ENCODE peak calls at places on chromosome 3, in five cellular contexts. Q, E, U, Y and A are unnamed samples.
A peak's percentile ranks its signal among the peaks of the same experiment; 100 is the strongest.

GRCh38 chr3:61608072-61608471 is 46.7 kb downstream of the PTPRG start:
- DNase-seq in Q (no peak), E (no peak), U (no peak), Y (no peak), A (no peak)

GRCh38 chr3:177598110-177598833 is 401.0 kb upstream of the TBL1XR1 start:
- DNase-seq in Q (no peak), E (no peak), U (no peak), Y (no peak), A (no peak)

GRCh38 chr3:58237940-58238681 is 519 bp downstream of the ABHD6 start:
- DNase-seq in Q (no peak), E (peak; percentile 16), U (no peak), Y (peak; percentile 30), A (no peak)

GRCh38 chr3:1196997-1197396 is 104.2 kb downstream of the CNTN6 start:
- DNase-seq in Q (no peak), E (no peak), U (no peak), Y (no peak), A (peak; percentile 1)

GRCh38 chr3:194995334-194995733 is 275.6 kb downstream of the XXYLT1 start:
- DNase-seq in Q (no peak), E (no peak), U (no peak), Y (no peak), A (no peak)

GRCh38 chr3:10758304-10759037 is 57.6 kb upstream of the SLC6A11 start:
- DNase-seq in Q (peak; percentile 19), E (peak; percentile 19), U (peak; percentile 65), Y (peak; percentile 80), A (peak; percentile 47)

GRCh38 chr3:46921041-46921440 is 43.5 kb downstream of the PTH1R start:
- DNase-seq in Q (no peak), E (no peak), U (no peak), Y (no peak), A (no peak)

GRCh38 chr3:146577662-146578061 is 27.5 kb downstream of the PLSCR5 start:
- DNase-seq in Q (peak; percentile 12), E (peak; percentile 10), U (no peak), Y (peak; percentile 49), A (peak; percentile 9)

GRCh38 chr3:196320110-196320509 is 2.1 kb upstream of the DYNLT2B start:
- DNase-seq in Q (no peak), E (no peak), U (no peak), Y (no peak), A (no peak)

GRCh38 chr3:87206070-87206469 is 21.0 kb upstream of the CHMP2B start:
- DNase-seq in Q (no peak), E (no peak), U (no peak), Y (peak; percentile 89), A (peak; percentile 67)

GRCh38 chr3:171315919-171316318 is 144.3 kb downstream of the TNIK start:
- DNase-seq in Q (no peak), E (no peak), U (no peak), Y (no peak), A (no peak)

GRCh38 chr3:161273589-161274218 is 52.6 kb downstream of the NMD3 start:
- DNase-seq in Q (peak; percentile 40), E (peak; percentile 31), U (no peak), Y (peak; percentile 26), A (peak; percentile 27)

GRCh38 chr3:51779137-51779536 is at the start of gene IQCF6:
- DNase-seq in Q (no peak), E (no peak), U (no peak), Y (no peak), A (no peak)

GRCh38 chr3:139935071-139935865 is at the start of gene CLSTN2:
- DNase-seq in Q (no peak), E (no peak), U (peak; percentile 45), Y (peak; percentile 20), A (peak; percentile 84)

GRCh38 chr3:12483872-12484197 is 445 bp upstream of the TSEN2 start:
- DNase-seq in Q (no peak), E (no peak), U (no peak), Y (no peak), A (no peak)

GRCh38 chr3:33152363-33153360 is 38.8 kb downstream of the CRTAP start:
- DNase-seq in Q (no peak), E (no peak), U (no peak), Y (peak; percentile 88), A (no peak)

GRCh38 chr3:72891053-72891855 is 3.4 kb downstream of the GXYLT2 start:
- DNase-seq in Q (no peak), E (no peak), U (peak; percentile 3), Y (peak; percentile 92), A (no peak)